ENCODE peak calls at places on chromosomes 2 and 18, in seven cellular contexts. S is gastrocnemius medialis, U is AG04450, K is fibroblast of mammary gland, P is adrenal gland, E is fibroblast of lung, D is choroid plexus epithelial cell. L is an unnamed sample.

GRCh38 chr2:28270456-28271146 is 122.1 kb upstream of the FOSL2 start:
- DNase-seq in E (no peak), U (no peak), K (no peak), P (no peak), D (no peak), S (no peak), L (no peak)

GRCh38 chr2:177334940-177335543 is 57.5 kb upstream of the AGPS start:
- DNase-seq in P (peak), E (peak), K (peak), S (no peak), U (no peak), D (peak), L (peak)

GRCh38 chr2:175309799-175310198 is 128.3 kb upstream of the ATP5MC3 start:
- DNase-seq in S (no peak), U (no peak), K (peak), P (no peak), E (peak), D (peak), L (peak)

GRCh38 chr2:215598376-215598975 is 162.6 kb upstream of the FN1 start:
- DNase-seq in P (no peak), E (peak), D (peak), S (no peak), K (peak), U (peak), L (no peak)

GRCh38 chr18:49020129-49020528 is 69.4 kb upstream of the SMAD7 start:
- DNase-seq in U (no peak), K (no peak), E (no peak), D (no peak), P (peak), S (no peak), L (no peak)

GRCh38 chr2:208879666-208880065 is 473.1 kb downstream of the PTH2R start:
- DNase-seq in E (no peak), U (no peak), P (no peak), D (no peak), K (no peak), S (no peak), L (no peak)

GRCh38 chr2:232957607-232958211 is 55.3 kb downstream of the NGEF start:
- DNase-seq in S (no peak), E (no peak), P (no peak), K (no peak), U (no peak), D (no peak), L (no peak)

GRCh38 chr2:199851886-199852285 is 894 bp upstream of the FTCDNL1 start:
- DNase-seq in U (no peak), D (no peak), K (no peak), S (no peak), P (peak), E (no peak), L (no peak)

GRCh38 chr2:111186123-111186715 is 65.5 kb downstream of the BCL2L11 start:
- DNase-seq in S (no peak), D (no peak), U (no peak), K (no peak), E (no peak), P (no peak), L (no peak)

GRCh38 chr2:140451324-140451723 is 1671.1 kb upstream of the NXPH2 start:
- DNase-seq in D (no peak), K (no peak), P (no peak), U (no peak), S (no peak), E (no peak), L (no peak)

GRCh38 chr2:3535794-3536681 is 16.7 kb upstream of the ADI1 start:
- DNase-seq in K (peak), P (peak), S (peak), U (peak), E (peak), D (peak), L (peak)

GRCh38 chr18:52152036-52152435 is 188.0 kb upstream of the DCC start:
- DNase-seq in U (no peak), D (peak), P (no peak), S (no peak), E (no peak), K (no peak), L (no peak)

GRCh38 chr2:37738266-37738885 is 66.9 kb upstream of the CDC42EP3 start:
- DNase-seq in K (no peak), D (peak), P (no peak), S (no peak), U (no peak), E (no peak), L (no peak)

DNA sequence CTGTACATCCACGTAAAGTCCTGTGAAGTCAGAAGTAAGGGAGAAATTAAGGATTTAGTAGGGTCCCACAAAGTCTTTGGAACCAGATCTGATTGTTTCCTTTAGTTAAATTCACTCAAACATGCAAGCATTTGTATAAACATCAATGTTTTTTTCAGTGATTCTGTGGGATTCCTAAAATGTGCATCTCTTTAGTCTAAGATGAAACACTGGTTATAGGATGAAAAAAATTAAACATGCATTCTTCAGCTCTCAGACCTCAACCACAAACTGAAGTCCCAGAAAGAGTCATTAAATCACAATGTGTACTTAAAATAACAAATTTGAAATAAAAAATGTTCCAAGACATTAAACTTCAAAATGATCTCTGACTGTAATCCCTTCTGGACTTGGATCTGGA is 76.5 kb upstream of the APCDD1 start:
- DNase-seq in D (no peak), E (peak), S (no peak), U (peak), K (peak), P (no peak), L (no peak)
- H3K4me3 ChIP-seq in D (no peak), E (no peak), S (no peak), U (no peak), K (no peak), P (no peak), L (no peak)

GRCh38 chr2:241878007-241878970 is 8.8 kb downstream of the RTP5 start:
- DNase-seq in S (no peak), D (peak), U (no peak), K (peak), E (peak), P (peak), L (peak)

GRCh38 chr2:241882090-241882625 is 12.6 kb downstream of the RTP5 start:
- DNase-seq in S (peak), E (no peak), U (no peak), D (peak), P (peak), K (peak), L (no peak)

GRCh38 chr2:241879326-241879725 is 9.8 kb downstream of the RTP5 start:
- DNase-seq in D (no peak), K (no peak), U (no peak), S (no peak), E (no peak), P (no peak), L (no peak)

GRCh38 chr2:241877197-241877685 is 7.7 kb downstream of the RTP5 start:
- DNase-seq in D (no peak), P (no peak), K (no peak), U (no peak), S (no peak), E (no peak), L (no peak)

DNA sequence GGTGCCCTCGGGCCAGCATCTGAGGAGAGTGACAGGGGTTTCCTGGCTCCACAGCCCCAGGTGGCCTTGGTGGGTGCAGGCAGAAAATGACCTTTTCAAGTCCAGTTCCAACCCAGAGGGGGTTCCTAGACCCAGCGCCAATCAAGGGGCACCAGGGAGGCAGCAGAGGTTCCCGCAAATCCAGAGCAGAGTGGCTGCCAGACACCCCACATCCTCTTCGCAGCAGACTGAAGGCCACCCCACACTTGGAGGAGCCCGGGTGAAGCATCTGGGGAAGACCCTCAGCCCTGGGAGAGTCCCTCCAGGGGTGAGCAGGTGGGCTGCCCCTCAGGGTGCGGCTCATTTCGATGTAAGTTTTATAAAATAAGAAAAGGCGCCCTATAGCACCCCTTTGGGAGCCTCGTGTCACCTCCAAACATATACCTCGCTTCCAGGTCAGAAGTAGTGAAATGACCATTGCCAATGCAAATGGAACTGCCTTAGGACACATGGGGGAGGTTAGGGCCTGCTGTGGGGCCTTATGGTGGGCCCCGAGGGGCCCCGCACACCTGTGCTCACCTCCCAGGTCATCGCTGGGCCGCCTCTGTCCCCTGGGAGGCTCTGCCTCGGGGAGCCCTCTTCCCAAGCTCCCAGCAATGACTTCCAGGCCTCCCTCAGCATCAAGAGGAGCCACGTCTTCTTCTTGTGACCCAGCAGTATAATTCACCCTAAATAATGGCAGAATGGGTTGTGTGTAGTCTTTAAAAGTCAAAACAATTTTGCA is 11.0 kb downstream of the RTP5 start:
- DNase-seq in U (no peak), K (no peak), E (no peak), D (no peak), S (no peak), P (no peak), L (no peak)
- H3K4me3 ChIP-seq in U (peak), K (peak), E (peak), D (peak), S (no peak), P (no peak), L (peak)

GRCh38 chr2:101432411-101433181 is 42.3 kb downstream of the RFX8 start:
- DNase-seq in E (no peak), D (no peak), P (no peak), K (peak), U (no peak), S (no peak), L (peak)

GRCh38 chr2:101433465-101433864 is 41.4 kb downstream of the RFX8 start:
- DNase-seq in P (no peak), D (no peak), K (peak), U (no peak), S (no peak), E (no peak), L (no peak)

GRCh38 chr2:101430161-101430560 is 42.9 kb upstream of the CREG2 start:
- DNase-seq in D (no peak), U (no peak), E (no peak), S (no peak), P (no peak), K (no peak), L (no peak)

GRCh38 chr2:101429453-101429852 is 42.1 kb upstream of the CREG2 start:
- DNase-seq in S (no peak), U (no peak), D (no peak), E (no peak), K (no peak), P (no peak), L (no peak)

DNA sequence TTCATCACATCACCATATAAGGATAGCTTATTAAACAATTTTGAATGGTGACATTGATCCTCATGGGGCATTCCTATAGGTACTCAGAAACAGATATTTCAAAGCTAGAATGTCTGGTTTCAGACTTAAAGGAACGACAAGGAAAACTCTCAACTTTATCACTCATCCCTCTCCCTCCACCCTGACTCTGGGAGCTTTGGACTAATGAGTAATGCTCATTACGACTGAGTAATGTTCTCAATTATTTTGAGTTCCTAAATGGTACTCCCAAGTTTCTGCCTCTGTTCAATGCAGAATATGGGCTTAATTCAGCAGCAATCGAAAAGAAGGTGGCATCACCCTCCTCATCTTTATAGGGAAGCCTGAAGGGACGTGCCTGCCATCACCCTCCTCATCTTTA is 43.4 kb downstream of the RFX8 start:
- DNase-seq in K (peak), E (no peak), S (no peak), U (no peak), D (no peak), P (no peak), L (no peak)
- H3K4me3 ChIP-seq in K (no peak), E (no peak), S (no peak), U (no peak), D (no peak), P (no peak), L (no peak)

GRCh38 chr2:234981197-234982095 is 29.6 kb downstream of the SH3BP4 start:
- DNase-seq in E (peak), D (peak), K (peak), S (peak), P (peak), U (peak), L (peak)
- H3K4me3 ChIP-seq in E (no peak), D (peak), K (no peak), S (peak), P (no peak), U (peak), L (peak)

DNA sequence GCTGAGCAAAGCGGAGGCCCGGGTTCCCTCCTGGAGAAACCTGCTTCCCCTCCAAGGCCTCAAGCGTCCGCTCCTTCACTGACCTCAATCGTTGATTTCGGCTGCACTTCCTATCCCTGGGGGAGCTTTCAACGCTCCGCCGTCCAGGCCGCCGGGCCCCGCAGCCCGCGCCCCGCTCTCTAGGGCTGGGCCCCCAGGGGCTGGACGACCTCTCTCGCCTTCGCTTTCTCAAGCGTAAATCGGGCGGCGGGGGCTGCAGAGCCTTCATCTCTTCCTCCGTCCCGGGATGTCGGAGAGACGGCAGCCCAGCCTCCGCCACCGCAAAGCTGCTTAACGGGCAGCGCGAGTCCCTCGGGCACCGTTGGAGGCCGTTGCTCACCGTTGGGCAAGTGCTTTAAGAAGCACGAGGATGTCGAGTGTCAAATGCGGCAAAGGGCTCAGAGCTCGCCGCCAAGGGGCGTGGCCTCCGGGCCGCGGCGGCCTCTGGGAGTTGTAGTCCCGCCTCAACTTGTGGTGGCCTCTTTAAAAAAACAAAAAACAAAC is 8.5 kb downstream of the HES6 start:
- DNase-seq in E (peak), K (peak), D (peak), S (peak), U (no peak), P (peak), L (peak)
- H3K4me3 ChIP-seq in E (no peak), K (peak), D (peak), S (peak), U (peak), P (peak), L (peak)

GRCh38 chr18:57772387-57772799 is 30.7 kb downstream of the ATP8B1 start:
- DNase-seq in E (no peak), D (no peak), K (no peak), S (peak), U (no peak), P (no peak), L (no peak)

GRCh38 chr18:57771626-57772025 is 31.5 kb downstream of the ATP8B1 start:
- DNase-seq in E (no peak), S (no peak), K (no peak), D (no peak), U (no peak), P (no peak), L (no peak)

GRCh38 chr18:57768557-57769326 is 34.4 kb downstream of the ATP8B1 start:
- DNase-seq in U (no peak), E (peak), D (no peak), S (peak), P (no peak), K (peak), L (peak)

GRCh38 chr18:57767259-57768050 is 35.7 kb downstream of the ATP8B1 start:
- DNase-seq in S (peak), D (no peak), U (no peak), P (no peak), E (no peak), K (no peak), L (no peak)

GRCh38 chr18:57771183-57771582 is 31.9 kb downstream of the ATP8B1 start:
- DNase-seq in S (no peak), U (no peak), K (no peak), D (no peak), P (no peak), E (no peak), L (peak)
- H3K4me3 ChIP-seq in S (no peak), U (no peak), K (no peak), D (no peak), P (no peak), E (no peak), L (no peak)